ENCODE peak calls at places on chromosomes 3 and 15, in seven cellular contexts. Z is CD4-positive, alpha-beta memory T cell; I is GM23248; G is adipocyte; A is left ventricle myocardium inferior; O is fibroblast of lung; R is NT2/D1. V is an unnamed sample.
A peak's percentile ranks its signal among the peaks of the same experiment; 100 is the strongest.

GRCh38 chr3:194618858-194619608 is 14.2 kb downstream of the TMEM44 start:
- DNase-seq in O (no peak), A (no peak), I (no peak), Z (no peak), G (no peak), R (no peak), V (no peak)

GRCh38 chr3:105062853-105063252 is 303.9 kb upstream of the ALCAM start:
- DNase-seq in A (no peak), O (peak; percentile 22), G (peak; percentile 5), R (no peak), I (no peak), Z (no peak), V (no peak)

GRCh38 chr15:45129651-45130129 is at the start of the genes DUOX1 and DUOXA1:
- DNase-seq in G (no peak), A (peak; percentile 51), I (peak; percentile 56), Z (no peak), O (no peak), R (no peak), V (no peak)

GRCh38 chr3:54360320-54360719 is 238.0 kb downstream of the CACNA2D3 start:
- DNase-seq in O (no peak), I (no peak), Z (no peak), A (no peak), G (no peak), R (no peak), V (no peak)

GRCh38 chr15:31391687-31392671 is 65.3 kb downstream of the KLF13 start:
- DNase-seq in A (peak; percentile 92), R (no peak), O (peak; percentile 75), I (peak; percentile 84), G (peak; percentile 84), Z (peak; percentile 79), V (peak; percentile 94)

GRCh38 chr3:197953881-197954280 is 3.9 kb downstream of the RPL35A start:
- DNase-seq in R (no peak), Z (no peak), A (no peak), O (peak; percentile 89), G (no peak), I (peak; percentile 43), V (no peak)

GRCh38 chr3:194587438-194587931 is 45.7 kb downstream of the TMEM44 start:
- DNase-seq in O (peak; percentile 88), R (no peak), G (no peak), Z (no peak), A (peak; percentile 46), I (peak; percentile 54), V (peak; percentile 91)

GRCh38 chr3:52198643-52199608 is 966 bp downstream of the ALAS1 start:
- DNase-seq in G (no peak), O (no peak), R (no peak), I (peak; percentile 34), A (no peak), Z (no peak), V (no peak)

GRCh38 chr3:51887620-51888019 is 12.2 kb upstream of the IQCF5 start:
- DNase-seq in Z (no peak), A (no peak), O (no peak), I (no peak), G (no peak), R (no peak), V (no peak)

GRCh38 chr15:63185206-63185605 is 4.2 kb upstream of the RAB8B start:
- DNase-seq in Z (no peak), I (no peak), A (no peak), G (no peak), R (no peak), O (no peak), V (peak; percentile 44)

GRCh38 chr3:109413049-109413448 is 75.7 kb upstream of the DPPA4 start:
- DNase-seq in R (no peak), O (no peak), A (no peak), Z (no peak), G (no peak), I (no peak), V (no peak)

GRCh38 chr15:80105193-80105984 is 45.9 kb downstream of the ZFAND6 start:
- DNase-seq in Z (no peak), O (peak; percentile 85), R (no peak), A (no peak), G (peak; percentile 33), I (peak; percentile 81), V (no peak)

GRCh38 chr15:61186905-61187865 is 41.9 kb downstream of the RORA start:
- DNase-seq in Z (no peak), O (peak; percentile 30), R (no peak), G (no peak), A (peak; percentile 47), I (peak; percentile 6), V (peak; percentile 65)

GRCh38 chr15:37103475-37104071 is 3.2 kb upstream of the MEIS2 start:
- DNase-seq in I (no peak), O (no peak), G (no peak), Z (no peak), R (no peak), A (no peak), V (no peak)
- H3K27me3 ChIP-seq in I (no peaks in the 10 kb centered on the region), O (no peaks in the 10 kb centered on the region), G (no peaks in the 10 kb centered on the region), Z (peaks cover 33% of the 10 kb centered on the region), R (peaks cover 73% of the 10 kb centered on the region), A (peaks cover 63% of the 10 kb centered on the region), V (no peaks in the 10 kb centered on the region)

DNA sequence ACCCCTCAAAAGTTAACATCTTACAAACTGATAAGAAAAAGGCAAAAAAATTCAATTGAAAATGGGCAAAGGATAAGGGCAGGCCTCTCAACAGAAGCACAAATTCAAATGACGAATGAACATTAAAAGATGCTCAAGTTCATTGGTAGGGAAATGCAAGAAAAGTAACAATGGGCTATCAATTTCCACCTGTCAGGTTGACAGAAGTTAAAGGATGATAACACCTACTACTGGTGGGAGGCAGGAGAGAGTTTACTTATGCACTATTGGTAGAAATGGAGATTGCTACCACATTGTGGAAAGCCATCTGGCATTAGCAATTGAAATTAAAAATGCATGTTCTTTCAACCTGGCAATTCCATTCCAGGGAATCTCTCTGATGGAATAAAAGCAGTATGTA is 35.6 kb upstream of the TNFAIP8L3 start:
- DNase-seq in I (no peak), R (no peak), O (no peak), Z (no peak), A (no peak), G (no peak), V (no peak)
- H3K4me1 ChIP-seq in I (peaks cover 28% of the 10 kb centered on the region), R (no peaks in the 10 kb centered on the region), O (peaks cover 5% of the 10 kb centered on the region), Z (no peaks in the 10 kb centered on the region), A (peaks cover 11% of the 10 kb centered on the region), G (peaks cover 33% of the 10 kb centered on the region), V (no peaks in the 10 kb centered on the region)

DNA sequence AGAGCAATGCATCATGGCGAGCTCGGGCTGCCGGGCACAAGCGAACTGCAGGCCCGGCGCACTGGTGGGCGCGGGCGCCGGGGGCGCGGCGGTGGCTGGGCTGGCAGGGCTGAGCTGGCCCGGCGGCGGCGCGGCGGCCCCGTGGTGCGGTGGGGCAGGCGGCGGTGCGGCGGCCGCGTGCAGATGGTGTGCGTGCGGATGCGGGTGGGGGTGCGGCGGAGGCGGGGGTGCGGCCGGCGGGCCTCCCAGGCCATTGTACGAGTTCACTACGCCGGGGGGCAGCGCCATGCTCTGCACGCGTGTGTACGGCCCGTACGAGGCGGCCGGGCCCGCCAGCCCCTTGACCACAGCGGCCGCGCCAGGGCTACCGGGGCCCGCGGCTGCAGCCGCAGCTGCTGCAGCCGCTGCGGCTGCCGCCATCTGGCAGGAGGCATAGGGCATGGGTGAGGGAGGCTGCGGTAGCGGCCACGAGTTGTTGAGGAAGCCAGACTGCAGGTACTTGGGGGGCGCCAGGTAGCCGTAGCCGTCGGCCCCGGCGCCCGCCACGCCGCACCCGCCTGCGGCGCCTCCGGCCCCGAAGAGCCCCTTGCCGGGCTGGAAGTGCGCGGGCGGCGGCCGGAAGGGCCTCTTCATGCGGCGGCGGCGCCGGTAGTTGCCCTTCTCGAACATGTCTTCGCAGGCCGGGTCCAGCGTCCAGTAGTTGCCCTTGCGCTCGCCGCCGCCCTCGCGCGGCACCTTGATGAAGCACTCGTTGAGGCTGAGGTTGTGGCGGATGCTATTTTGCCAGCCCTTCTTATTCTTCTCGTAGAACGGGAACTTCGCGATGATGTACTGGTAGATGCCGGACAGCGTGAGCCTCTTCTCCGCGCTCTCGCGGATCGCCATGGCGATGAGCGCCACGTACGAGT is 1.0 kb downstream of the FOXL2 start:
- DNase-seq in A (no peak), R (no peak), Z (no peak), O (peak; percentile 23), I (peak; percentile 80), G (peak; percentile 34), V (no peak)
- H3K27me3 ChIP-seq in A (peaks cover 100% of the 10 kb centered on the region), R (peaks cover 100% of the 10 kb centered on the region), Z (peaks cover 63% of the 10 kb centered on the region), O (peaks cover 96% of the 10 kb centered on the region), I (peaks cover 15% of the 10 kb centered on the region), G (peaks cover 81% of the 10 kb centered on the region), V (peaks cover 53% of the 10 kb centered on the region)

DNA sequence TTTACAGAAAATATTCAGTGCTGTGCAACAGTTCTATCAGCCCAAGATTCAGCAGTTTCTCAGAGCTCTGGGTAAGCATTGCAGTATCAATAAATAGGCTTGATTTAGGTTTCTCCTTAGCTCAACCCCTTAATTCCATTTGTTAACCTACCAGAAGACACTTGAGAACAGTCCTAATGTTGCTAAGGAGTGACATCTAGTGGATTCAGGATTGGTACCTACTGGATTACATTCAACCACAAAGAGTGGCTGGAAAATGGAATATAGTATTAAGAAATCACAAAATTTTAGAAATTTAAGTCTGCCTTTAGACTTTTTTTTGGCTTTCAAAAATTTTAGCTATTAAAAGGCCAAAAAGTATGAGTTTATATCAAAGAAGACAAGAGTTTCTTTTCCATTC is 34.7 kb downstream of the POLG start:
- DNase-seq in O (peak; percentile 42), G (peak; percentile 56), R (no peak), I (peak; percentile 54), Z (no peak), A (no peak), V (no peak)
- H3K4me1 ChIP-seq in O (no peaks in the 10 kb centered on the region), G (no peaks in the 10 kb centered on the region), R (no peaks in the 10 kb centered on the region), I (no peaks in the 10 kb centered on the region), Z (no peaks in the 10 kb centered on the region), A (no peaks in the 10 kb centered on the region), V (no peaks in the 10 kb centered on the region)

GRCh38 chr15:92003515-92004067 is 150.1 kb downstream of the SLCO3A1 start:
- DNase-seq in Z (no peak), R (no peak), I (no peak), A (no peak), G (no peak), O (no peak), V (no peak)
- H3K27me3 ChIP-seq in Z (no peaks in the 10 kb centered on the region), R (no peaks in the 10 kb centered on the region), I (no peaks in the 10 kb centered on the region), A (no peaks in the 10 kb centered on the region), G (no peaks in the 10 kb centered on the region), O (no peaks in the 10 kb centered on the region), V (no peaks in the 10 kb centered on the region)

DNA sequence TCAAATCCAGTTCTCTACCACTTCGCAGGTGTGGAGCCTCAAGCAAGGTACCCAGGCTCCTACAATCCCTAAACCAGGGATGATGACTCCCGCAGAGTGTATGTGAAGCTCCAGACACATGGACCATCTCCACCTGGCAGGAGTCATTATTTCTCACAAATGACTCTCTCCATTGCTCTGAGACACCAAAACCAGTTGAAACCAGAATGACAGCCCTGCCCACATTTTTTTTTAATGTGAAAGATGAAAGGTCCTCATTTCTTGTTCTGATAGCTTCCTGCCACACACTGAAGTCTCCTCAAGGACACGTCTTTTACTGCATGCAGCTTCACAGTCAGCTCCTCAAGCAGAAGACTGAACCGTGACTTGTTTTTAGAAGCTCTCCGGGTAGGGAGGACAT is 61.4 kb upstream of the ZBTB38 start:
- DNase-seq in A (no peak), I (peak; percentile 21), G (no peak), O (no peak), R (no peak), Z (peak; percentile 75), V (peak; percentile 1)
- H3K4me1 ChIP-seq in A (peaks cover 16% of the 10 kb centered on the region), I (peaks cover 22% of the 10 kb centered on the region), G (peaks cover 12% of the 10 kb centered on the region), O (peaks cover 12% of the 10 kb centered on the region), R (no peaks in the 10 kb centered on the region), Z (peaks cover 50% of the 10 kb centered on the region), V (peaks cover 12% of the 10 kb centered on the region)

V was measured in right atrium auricular region.